ENCODE peak calls at places on chromosomes 4 and X, in five cellular contexts. L is cardiac muscle cell; B is left ventricle myocardium inferior; I is astrocyte of the hippocampus; X is activated effector memory CD4-positive, alpha-beta T cell treated with anti-CD3 and anti-CD28 coated beads, Interleukin-2, amount 50 U/mL, for 16 hours. N is an unnamed sample.

GRCh38 chrX:64853424-64853823 is 122.8 kb downstream of the ZC4H2 start:
- DNase-seq in L (no peak), B (no peak), I (no peak), X (no peak), N (no peak)

GRCh38 chr4:169071781-169072180 is 61.7 kb upstream of the CBR4 start:
- DNase-seq in L (no peak), B (no peak), I (peak), X (no peak), N (no peak)

GRCh38 chr4:109078724-109079123 is 223.7 kb downstream of the COL25A1 start:
- DNase-seq in L (peak), B (no peak), I (peak), X (no peak), N (no peak)

GRCh38 chrX:128007882-128008281 is 44.3 kb downstream of the ACTRT1 start:
- DNase-seq in L (no peak), B (no peak), I (no peak), X (no peak), N (no peak)

GRCh38 chr4:163622351-163623051 is 128.0 kb downstream of the TMA16 start:
- DNase-seq in L (no peak), B (no peak), I (no peak), X (no peak), N (no peak)

GRCh38 chr4:185838514-185839203 is 26.7 kb upstream of the SORBS2 start:
- DNase-seq in L (no peak), B (no peak), I (no peak), X (no peak), N (no peak)

GRCh38 chr4:47367761-47368160 is 95.7 kb downstream of the COMMD8 start:
- DNase-seq in L (no peak), B (no peak), I (no peak), X (no peak), N (no peak)

GRCh38 chrX:111411591-111412371 is at the start of gene DCX:
- DNase-seq in L (no peak), B (no peak), I (no peak), X (no peak), N (no peak)

GRCh38 chr4:38449506-38450174 is 214.4 kb upstream of the KLF3 start:
- DNase-seq in L (peak), B (no peak), I (peak), X (no peak), N (no peak)

GRCh38 chr4:4860803-4861591 is 1.5 kb downstream of the MSX1 start:
- DNase-seq in L (peak), B (peak), I (no peak), X (no peak), N (no peak)

GRCh38 chr4:183721207-183722081 is 62.4 kb downstream of the TRAPPC11 start:
- DNase-seq in L (peak), B (peak), I (peak), X (peak), N (no peak)

GRCh38 chrX:82412851-82413250 is 1095.2 kb upstream of the POU3F4 start:
- DNase-seq in L (no peak), B (no peak), I (peak), X (no peak), N (no peak)

N was measured in tibial nerve.